ENCODE peak calls at places on chromosomes 2 and 18, in seven cellular contexts. B is endodermal cell, A is pancreas, C is AG09309, I is psoas muscle, Q is GM12878, V is BE2C. K is an unnamed sample.

GRCh38 chr18:48153641-48154481 is 223.4 kb upstream of the SMAD2 start:
- DNase-seq in B (peak; percentile 35), A (no peak), C (peak; percentile 1), I (peak; percentile 40), Q (no peak), V (no peak), K (no peak)

GRCh38 chr2:160492401-160493226 is 993 bp downstream of the RBMS1 start:
- DNase-seq in B (peak; percentile 96), A (peak; percentile 49), C (no peak), I (peak; percentile 74), Q (no peak), V (peak; percentile 64), K (no peak)

GRCh38 chr2:121309801-121310200 is 24.8 kb upstream of the TFCP2L1 start:
- DNase-seq in B (peak; percentile 79), A (no peak), C (no peak), I (no peak), Q (no peak), V (no peak), K (no peak)

GRCh38 chr2:105904938-105905337 is 160.2 kb downstream of the NCK2 start:
- DNase-seq in B (no peak), A (no peak), C (no peak), I (no peak), Q (peak; percentile 35), V (no peak), K (no peak)

GRCh38 chr2:100327742-100328141 is 5.4 kb upstream of the LONRF2 start:
- DNase-seq in B (no peak), A (no peak), C (no peak), I (no peak), Q (no peak), V (no peak), K (no peak)

GRCh38 chr18:70826571-70826970 is 537.7 kb downstream of the SOCS6 start:
- DNase-seq in B (no peak), A (no peak), C (no peak), I (no peak), Q (no peak), V (no peak), K (no peak)

GRCh38 chr2:25115902-25116301 is 52.5 kb downstream of the POMC start:
- DNase-seq in B (no peak), A (no peak), C (peak; percentile 24), I (no peak), Q (no peak), V (no peak), K (no peak)

GRCh38 chr2:113284481-113284880 is 5.8 kb upstream of the PAX8 start:
- DNase-seq in B (no peak), A (no peak), C (no peak), I (no peak), Q (no peak), V (no peak), K (no peak)

DNA sequence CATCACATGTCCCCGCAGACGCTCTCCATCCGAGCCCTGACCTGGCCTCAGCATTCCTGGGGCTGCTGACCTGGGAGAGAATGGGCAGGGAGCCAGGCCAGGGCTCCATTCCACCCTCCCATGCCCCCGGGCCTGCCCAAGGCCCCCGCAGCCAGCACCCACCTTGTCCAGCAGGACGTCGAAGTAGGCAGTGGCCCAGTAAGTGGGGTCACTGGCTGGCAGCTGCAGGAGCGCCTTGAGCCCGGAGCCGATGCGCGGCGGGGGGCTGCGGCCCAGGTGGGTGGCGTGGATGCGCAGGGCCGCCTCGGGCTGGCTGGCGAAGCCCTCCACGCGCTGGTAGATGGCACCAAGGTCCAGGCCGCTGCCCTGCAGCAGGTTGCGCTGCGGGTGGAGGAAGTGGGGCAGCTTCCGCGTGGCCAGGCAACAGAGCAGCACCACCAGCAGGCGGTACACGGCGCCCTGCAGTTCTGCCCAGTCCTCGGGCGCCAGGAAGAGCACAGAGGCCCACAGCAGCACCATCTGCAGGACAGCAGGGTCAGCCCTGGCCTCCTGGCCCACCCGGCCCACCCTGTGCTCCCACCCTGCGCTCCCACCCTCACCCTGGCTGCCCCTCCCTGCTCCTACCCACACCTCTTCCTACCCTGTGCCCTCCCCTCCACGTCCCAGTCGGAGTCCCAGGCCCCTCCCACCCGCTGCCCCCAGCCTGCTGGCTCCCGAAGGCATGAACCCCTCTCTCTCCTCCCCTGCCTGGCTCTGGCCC is 7.6 kb downstream of the MAB21L4 start:
- DNase-seq in B (no peak), A (peak; percentile 17), C (no peak), I (peak; percentile 13), Q (no peak), V (no peak), K (no peak)
- H3K4me3 ChIP-seq in B (no peak overlapping the region), A (no peak overlapping the region), C (no peak overlapping the region), I (no peak overlapping the region), Q (no peak overlapping the region), V (no peak overlapping the region), K (no peak overlapping the region)

DNA sequence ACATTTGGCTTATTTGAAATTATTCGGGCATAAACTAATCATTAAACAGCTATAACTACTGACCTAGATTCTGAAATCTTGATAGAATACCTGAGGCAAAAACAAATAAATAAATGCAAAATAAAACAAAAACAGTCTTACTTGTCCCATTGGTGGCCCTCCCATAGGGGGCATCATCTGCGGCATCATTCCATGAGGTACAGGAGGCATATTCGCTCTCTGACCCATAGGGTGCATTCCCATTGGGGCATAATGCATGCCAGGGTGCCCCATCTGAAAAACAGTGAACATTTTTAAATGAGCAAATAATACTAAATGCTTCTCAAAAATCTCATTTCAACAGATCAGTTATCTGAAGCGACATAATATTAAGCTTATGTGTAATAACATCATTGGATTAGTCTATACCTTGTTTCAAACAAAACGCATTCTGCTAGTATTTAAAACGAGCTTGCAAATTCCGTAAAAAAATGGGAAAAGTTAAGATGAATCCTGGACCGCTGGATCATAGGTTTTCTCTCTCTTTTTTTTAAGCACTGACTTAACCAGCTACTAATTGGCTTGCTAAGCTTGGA is 1.3 kb downstream of the PRPF40A start:
- DNase-seq in B (peak; percentile 79), A (no peak), C (no peak), I (no peak), Q (no peak), V (peak; percentile 56), K (no peak)
- TF ChIP-seq CTCF in B (peak; percentile 96), A (no peak), C (peak; percentile 52), I (peak; percentile 11), Q (peak; percentile 46), V (peak; percentile 68), K (peak; percentile 69)

GRCh38 chr2:95143838-95144237 is 15.8 kb downstream of the ZNF514 start:
- DNase-seq in B (no peak), A (no peak), C (no peak), I (no peak), Q (no peak), V (no peak), K (no peak)
- H3K4me3 ChIP-seq in B (peak overlapping the region; percentile 57), A (no peak overlapping the region), C (no peak overlapping the region), I (no peak overlapping the region), Q (no peak overlapping the region), V (no peak overlapping the region), K (no peak overlapping the region)

DNA sequence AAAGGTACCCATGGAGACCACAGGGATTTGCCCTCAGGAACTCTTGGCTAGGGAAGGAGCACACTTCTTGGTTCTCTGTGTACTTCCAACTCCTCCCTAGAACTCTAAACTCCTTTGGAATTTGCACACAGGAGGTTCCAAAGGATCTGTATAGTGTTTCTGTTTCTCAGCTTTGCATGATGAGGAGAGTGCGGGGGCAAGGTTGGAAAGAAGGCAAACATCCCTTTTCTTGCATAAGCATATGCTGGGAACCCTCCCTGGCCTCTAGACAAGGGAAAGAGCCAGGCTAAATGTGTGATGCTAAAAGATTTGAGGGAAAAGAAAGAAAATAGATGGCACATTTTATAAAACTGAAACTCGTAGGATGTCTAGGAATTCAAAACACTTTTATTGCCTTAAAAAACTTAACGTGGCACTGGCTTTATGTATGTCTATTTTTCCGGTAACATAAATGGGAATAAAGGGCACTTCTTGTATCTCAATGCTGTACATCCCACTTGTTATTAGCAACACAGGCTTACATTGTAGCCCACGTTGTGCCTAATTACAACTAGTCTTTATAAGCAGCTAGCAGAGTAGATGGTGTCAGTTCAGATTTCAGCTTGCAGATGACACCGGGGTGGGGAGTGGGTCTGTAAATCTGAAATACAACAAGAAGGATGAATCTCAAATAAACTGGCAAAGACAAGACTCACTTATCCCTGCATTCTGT is 165.8 kb downstream of the GPD2 start:
- DNase-seq in B (no peak), A (no peak), C (no peak), I (no peak), Q (no peak), V (no peak), K (no peak)
- TF ChIP-seq CTCF in B (no peak), A (no peak), C (no peak), I (no peak), Q (no peak), V (no peak), K (no peak)

DNA sequence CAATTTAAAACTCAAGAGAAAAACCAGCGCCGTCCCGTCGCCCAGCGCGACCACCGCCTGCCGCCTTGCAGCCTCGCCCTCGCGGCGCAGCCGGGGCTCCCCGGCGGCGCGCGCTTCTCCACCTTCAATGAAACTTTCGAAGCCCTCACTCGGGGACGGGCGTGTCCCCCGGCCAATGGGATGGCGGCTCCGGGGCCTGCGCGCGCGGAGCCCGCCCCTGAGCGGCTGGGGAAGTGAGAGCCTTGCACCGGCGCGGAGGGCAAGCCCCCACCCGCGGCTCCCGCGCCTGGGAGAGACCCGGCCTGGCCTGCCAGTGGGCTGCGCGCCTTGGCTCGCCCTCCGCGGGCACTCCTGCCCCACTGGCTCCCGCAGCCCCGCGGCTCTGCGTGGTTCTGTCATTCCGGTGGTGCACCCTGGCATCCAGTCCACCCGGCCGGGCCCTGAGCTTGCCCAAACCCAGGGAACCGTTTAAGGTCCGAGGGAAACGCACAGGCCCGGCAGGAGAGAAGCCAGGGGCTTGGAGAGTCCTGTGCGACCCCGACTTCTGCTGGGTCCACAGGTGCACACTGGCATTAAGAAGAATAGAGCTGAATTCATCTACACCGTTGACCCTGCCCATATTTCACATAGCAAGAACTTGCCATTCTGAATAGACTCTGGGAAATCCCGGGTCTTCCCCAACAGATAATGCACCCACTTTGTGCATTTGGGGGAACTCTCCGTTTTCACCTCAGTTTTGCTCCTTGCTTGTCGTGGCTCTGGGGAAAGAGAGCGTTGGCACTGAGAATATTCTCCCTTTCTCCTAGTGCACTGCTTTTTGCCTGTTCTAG is at the start of gene PIEZO2:
- DNase-seq in B (peak; percentile 95), A (peak; percentile 44), C (no peak), I (peak; percentile 71), Q (peak; percentile 43), V (peak; percentile 56), K (peak; percentile 49)
- H3K4me3 ChIP-seq in B (peak within 1 kb of the TSS; percentile 79), A (no peak within 1 kb of the TSS), C (peak within 1 kb of the TSS; percentile 66), I (peak within 1 kb of the TSS; percentile 72), Q (peak within 1 kb of the TSS; percentile 95), V (no peak within 1 kb of the TSS), K (peak within 1 kb of the TSS; percentile 62)

GRCh38 chr2:238267884-238268680 is 20.3 kb downstream of the PER2 start:
- DNase-seq in B (no peak), A (no peak), C (no peak), I (peak; percentile 11), Q (no peak), V (no peak), K (no peak)
- TF ChIP-seq CTCF in B (peak; percentile 37), A (no peak), C (no peak), I (no peak), Q (no peak), V (no peak), K (no peak)